ENCODE peak calls at places on chromosomes 11 and 22, in six cellular contexts. E, F, V, A, B and P are unnamed samples. For H3K27me3, the result is how much of the 10 kb centered on the place peaks cover.

GRCh38 chr11:66686100-66686785 is 8.6 kb upstream of the RBM4B start:
- DNase-seq in E (no peak), F (no peak), V (no peak), A (no peak), B (no peak), P (no peak)

GRCh38 chr11:30406978-30407762 is 84.3 kb downstream of the ARL14EP start:
- DNase-seq in E (no peak), F (no peak), V (no peak), A (peak), B (peak), P (peak)

GRCh38 chr11:118606844-118607228 is 579 bp upstream of the PHLDB1 start:
- DNase-seq in E (no peak), F (no peak), V (no peak), A (no peak), B (no peak), P (no peak)

GRCh38 chr11:132114185-132114584 is 743.8 kb downstream of the NTM start:
- DNase-seq in E (no peak), F (no peak), V (no peak), A (no peak), B (no peak), P (no peak)

GRCh38 chr11:8339592-8340022 is 75.9 kb upstream of the LMO1 start:
- DNase-seq in E (no peak), F (no peak), V (no peak), A (no peak), B (no peak), P (no peak)

GRCh38 chr11:77190331-77191075 is 62.5 kb downstream of the MYO7A start:
- DNase-seq in E (peak), F (no peak), V (no peak), A (no peak), B (no peak), P (no peak)

GRCh38 chr22:38077096-38077495 is 6.9 kb downstream of the SLC16A8 start:
- DNase-seq in E (no peak), F (no peak), V (no peak), A (no peak), B (no peak), P (no peak)

GRCh38 chr11:131595812-131596211 is 225.4 kb downstream of the NTM start:
- DNase-seq in E (no peak), F (no peak), V (no peak), A (no peak), B (no peak), P (no peak)

GRCh38 chr11:66388746-66389386 is 17.3 kb upstream of the SLC29A2 start:
- DNase-seq in E (peak), F (no peak), V (peak), A (no peak), B (peak), P (peak)

GRCh38 chr11:79663012-79663411 is 222.2 kb upstream of the TENM4 start:
- DNase-seq in E (no peak), F (no peak), V (no peak), A (no peak), B (no peak), P (no peak)

GRCh38 chr11:78649361-78650215 is 74.9 kb upstream of the NARS2 start:
- DNase-seq in E (no peak), F (no peak), V (no peak), A (no peak), B (no peak), P (no peak)

GRCh38 chr11:94179696-94180095 is 51.1 kb downstream of the PANX1 start:
- DNase-seq in E (no peak), F (no peak), V (no peak), A (no peak), B (no peak), P (no peak)

GRCh38 chr11:62850911-62851806 is 11.8 kb upstream of the WDR74 start:
- DNase-seq in E (no peak), F (no peak), V (peak), A (no peak), B (peak), P (no peak)

GRCh38 chr11:45267660-45268340 is 18.3 kb downstream of the SYT13 start:
- DNase-seq in E (no peak), F (no peak), V (no peak), A (no peak), B (peak), P (no peak)

GRCh38 chr11:73267921-73268540 is 4.1 kb upstream of the P2RY6 start:
- DNase-seq in E (no peak), F (no peak), V (no peak), A (no peak), B (no peak), P (no peak)

GRCh38 chr11:6249822-6250555 is 9.6 kb upstream of the CCKBR start:
- DNase-seq in E (peak), F (no peak), V (peak), A (no peak), B (no peak), P (no peak)

GRCh38 chr11:131633978-131634377 is 263.6 kb downstream of the NTM start:
- DNase-seq in E (no peak), F (no peak), V (no peak), A (no peak), B (no peak), P (no peak)

GRCh38 chr11:11931461-11932055 is 76.9 kb downstream of the DKK3 start:
- DNase-seq in E (peak), F (no peak), V (peak), A (no peak), B (peak), P (peak)

GRCh38 chr11:65227879-65228278 is 33.9 kb upstream of the POLA2 start:
- DNase-seq in E (no peak), F (no peak), V (no peak), A (no peak), B (no peak), P (no peak)

GRCh38 chr11:76524919-76525318 is 80.1 kb downstream of the EMSY start:
- DNase-seq in E (no peak), F (no peak), V (peak), A (no peak), B (peak), P (no peak)

GRCh38 chr11:76048763-76049162 is 157.5 kb downstream of the WNT11 start:
- DNase-seq in E (no peak), F (no peak), V (peak), A (no peak), B (no peak), P (peak)

GRCh38 chr11:78037056-78037455 is 14.0 kb upstream of the KCTD14 start:
- DNase-seq in E (no peak), F (no peak), V (no peak), A (no peak), B (peak), P (no peak)

GRCh38 chr22:44384981-44385610 is 72.3 kb upstream of the SHISAL1 start:
- DNase-seq in E (no peak), F (no peak), V (no peak), A (no peak), B (no peak), P (no peak)

GRCh38 chr11:75105462-75105925 is 8.8 kb upstream of the OR2AT4 start:
- DNase-seq in E (peak), F (no peak), V (peak), A (peak), B (peak), P (peak)

GRCh38 chr22:19891350-19892248 is 36.9 kb upstream of the GNB1L start:
- DNase-seq in E (peak), F (no peak), V (no peak), A (peak), B (peak), P (peak)

GRCh38 chr11:75193271-75193670 is 42.4 kb downstream of the SLCO2B1 start:
- DNase-seq in E (no peak), F (no peak), V (no peak), A (no peak), B (no peak), P (no peak)

GRCh38 chr22:38850941-38851849 is 7.4 kb upstream of the NPTXR start:
- DNase-seq in E (no peak), F (no peak), V (peak), A (no peak), B (no peak), P (no peak)

GRCh38 chr11:93888026-93888425 is 37.6 kb upstream of the VSTM5 start:
- DNase-seq in E (no peak), F (no peak), V (no peak), A (no peak), B (no peak), P (no peak)

GRCh38 chr22:47061226-47061625 is 298.8 kb downstream of the TBC1D22A start:
- DNase-seq in E (no peak), F (no peak), V (no peak), A (no peak), B (no peak), P (no peak)

GRCh38 chr11:46367244-46367915 is 14.1 kb upstream of the MDK start:
- DNase-seq in E (peak), F (no peak), V (no peak), A (no peak), B (peak), P (no peak)

GRCh38 chr22:21762712-21763581 is 27.4 kb upstream of the YPEL1 start:
- DNase-seq in E (no peak), F (no peak), V (no peak), A (no peak), B (no peak), P (no peak)

GRCh38 chr11:122044086-122044485 is 71.9 kb downstream of the BLID start:
- DNase-seq in E (no peak), F (no peak), V (no peak), A (no peak), B (no peak), P (no peak)
- TF ChIP-seq ZNF274 in E (no peak), F (no peak), V (no peak), A (no peak), B (no peak), P (no peak)

DNA sequence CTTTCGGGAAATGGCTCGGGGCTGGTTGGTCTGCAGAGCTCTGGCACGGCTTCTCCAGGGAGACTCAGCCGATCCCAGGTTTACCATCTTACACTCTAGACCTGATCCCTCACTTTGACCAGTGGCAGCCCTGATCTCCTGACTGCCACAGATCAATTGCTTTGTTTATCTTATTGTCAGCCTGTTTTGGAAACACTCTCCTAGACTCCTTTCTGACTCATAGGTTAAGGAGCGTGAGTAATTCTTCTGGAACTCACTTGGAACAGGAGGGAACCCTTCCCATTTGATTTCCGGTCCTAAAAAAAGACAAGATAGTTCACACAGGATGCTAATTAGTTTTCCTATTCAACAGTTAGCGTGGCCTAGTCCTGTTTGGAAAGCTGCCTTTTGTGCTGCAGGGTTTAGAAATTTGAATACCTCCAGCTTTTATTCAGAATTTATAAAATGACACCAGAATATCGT is 16.0 kb upstream of the BMAL1 start:
- DNase-seq in E (no peak), F (no peak), V (peak), A (no peak), B (no peak), P (no peak)
- H3K9ac ChIP-seq in E (no peak), F (no peak), V (peak), A (no peak), B (no peak), P (no peak)

DNA sequence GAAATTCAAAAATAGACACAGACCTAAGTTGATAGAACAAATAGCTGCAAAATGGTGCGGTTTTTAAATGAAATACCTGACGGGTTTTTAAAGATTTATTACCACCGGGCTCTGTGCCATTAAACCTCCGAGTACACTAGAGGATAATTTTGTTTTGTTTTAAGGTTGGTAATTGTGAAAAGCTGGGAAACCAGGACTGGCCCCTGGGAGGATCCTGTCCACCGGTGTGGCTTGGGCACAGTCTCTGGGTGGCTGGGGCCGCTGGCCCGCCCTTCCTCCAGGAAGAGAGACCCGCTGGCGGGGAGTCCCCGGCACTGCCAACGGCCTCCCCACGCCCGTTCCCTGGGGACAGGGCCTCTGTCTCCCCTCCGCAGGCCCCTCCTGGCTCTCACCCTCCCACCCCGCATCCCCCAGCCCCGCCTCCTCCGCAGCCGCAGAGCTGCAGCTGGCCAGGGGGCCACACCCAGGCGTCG is 13.8 kb downstream of the KCNJ5 start:
- DNase-seq in E (peak), F (no peak), V (no peak), A (no peak), B (no peak), P (no peak)
- H3K27me3 ChIP-seq in E (under half), F (under half), V (under half), A (half or more), B (under half), P (under half)

GRCh38 chr22:33569547-33569946 is 350.7 kb downstream of the LARGE1 start:
- DNase-seq in E (no peak), F (no peak), V (no peak), A (no peak), B (no peak), P (peak)

GRCh38 chr22:33570110-33570509 is 350.2 kb downstream of the LARGE1 start:
- DNase-seq in E (no peak), F (no peak), V (no peak), A (no peak), B (no peak), P (no peak)

GRCh38 chr22:33564683-33565082 is 355.6 kb downstream of the LARGE1 start:
- DNase-seq in E (no peak), F (no peak), V (no peak), A (no peak), B (no peak), P (no peak)

GRCh38 chr22:33565580-33565995 is 354.7 kb downstream of the LARGE1 start:
- DNase-seq in E (no peak), F (no peak), V (no peak), A (no peak), B (no peak), P (no peak)

GRCh38 chr22:33568934-33569496 is 351.3 kb downstream of the LARGE1 start:
- DNase-seq in E (no peak), F (no peak), V (no peak), A (no peak), B (no peak), P (no peak)
- TF ChIP-seq ZNF274 in E (no peak), F (no peak), V (no peak), A (no peak), B (no peak), P (no peak)

GRCh38 chr11:130480166-130480565 is 31.7 kb downstream of the ADAMTS15 start:
- DNase-seq in E (peak), F (no peak), V (no peak), A (no peak), B (no peak), P (no peak)
- H3K9ac ChIP-seq in E (no peak), F (no peak), V (no peak), A (no peak), B (no peak), P (no peak)

GRCh38 chr22:45882881-45883810 is 93.8 kb downstream of the WNT7B start:
- DNase-seq in E (no peak), F (no peak), V (no peak), A (no peak), B (no peak), P (no peak)
- H3K27me3 ChIP-seq in E (half or more), F (under half), V (under half), A (under half), B (under half), P (under half)

GRCh38 chr11:3042496-3043314 is 14.5 kb downstream of the CARS1 start:
- DNase-seq in E (no peak), F (no peak), V (no peak), A (no peak), B (no peak), P (no peak)

GRCh38 chr11:3044915-3045314 is 12.3 kb downstream of the CARS1 start:
- DNase-seq in E (no peak), F (no peak), V (no peak), A (no peak), B (no peak), P (no peak)

GRCh38 chr11:3044004-3044403 is 13.2 kb downstream of the CARS1 start:
- DNase-seq in E (no peak), F (no peak), V (no peak), A (no peak), B (no peak), P (no peak)

GRCh38 chr11:3041699-3042098 is 15.5 kb downstream of the CARS1 start:
- DNase-seq in E (no peak), F (no peak), V (no peak), A (no peak), B (no peak), P (no peak)

DNA sequence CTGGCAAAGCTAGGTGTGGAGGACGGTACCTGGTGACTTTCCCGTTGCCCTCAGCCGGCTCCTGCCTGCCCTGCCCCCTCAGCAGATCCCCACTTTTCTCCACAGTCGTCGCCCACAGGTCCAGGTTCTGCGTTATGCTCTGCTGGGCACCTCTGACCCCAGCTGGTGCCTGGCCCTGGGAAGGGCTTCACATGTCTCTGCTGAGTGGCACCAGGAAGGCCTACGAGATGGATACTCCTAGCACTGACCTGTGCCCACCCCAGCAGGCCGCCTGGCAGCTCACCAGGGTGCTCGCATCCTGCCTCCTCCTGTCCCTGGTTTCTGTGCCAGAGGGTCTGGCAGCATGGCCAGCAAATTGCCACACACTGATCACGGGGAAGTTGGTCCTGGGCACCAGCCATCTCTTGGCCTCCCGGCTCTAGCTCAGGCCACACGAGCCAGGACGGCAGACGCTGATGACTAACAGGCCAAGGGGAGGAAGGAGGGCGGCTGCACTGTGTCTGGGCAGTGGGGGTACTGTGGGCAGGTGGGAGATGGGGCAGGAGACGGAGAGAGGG is 13.8 kb downstream of the CARS1 start:
- DNase-seq in E (no peak), F (no peak), V (no peak), A (no peak), B (no peak), P (no peak)
- TF ChIP-seq ZNF274 in E (no peak), F (no peak), V (no peak), A (no peak), B (no peak), P (no peak)

DNA sequence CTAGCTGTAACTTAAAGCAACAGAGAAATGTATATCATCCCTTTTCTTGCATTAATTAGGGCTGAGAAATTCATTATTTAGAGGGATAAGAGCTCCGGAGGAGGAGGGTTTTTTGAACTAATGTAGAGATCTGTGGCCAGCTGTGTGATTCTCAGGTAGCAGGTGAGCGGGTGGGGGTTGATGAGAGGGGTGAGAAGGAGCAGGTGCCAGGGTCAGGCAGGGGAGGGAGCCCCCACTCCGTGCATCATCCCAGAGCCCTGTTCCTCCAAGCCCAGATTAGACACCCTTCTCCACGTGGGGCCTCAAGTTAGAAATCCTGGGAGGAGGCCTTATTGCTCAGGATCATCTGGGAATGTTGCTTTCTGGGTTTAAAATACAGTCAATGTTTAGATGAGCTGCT is 24.9 kb downstream of the ZBTB16 start:
- DNase-seq in E (no peak), F (no peak), V (no peak), A (no peak), B (no peak), P (no peak)
- H3K9ac ChIP-seq in E (no peak), F (no peak), V (no peak), A (no peak), B (no peak), P (no peak)